ENCODE peak calls at places on chromosome 6, in nine cellular contexts. J is ACHN; I is activated CD4-positive, alpha-beta T cell treated with anti-CD3 and anti-CD28 coated beads for 48 hours; S is NCI-H1417; C is NCI-H510A treated with DMSO at 0.1 percent for 48 hours; T is activated CD8-positive, alpha-beta memory T cell treated with anti-CD3 and anti-CD28 coated beads, Interleukin-2, amount 50 U/mL, for 4 hours; F is T-helper 9 cell; Z is stimulated activated CD8-positive, alpha-beta memory T cell treated with anti-CD3 and anti-CD28 coated beads, Interleukin-15, amount 100 ng/mL, for 4 hours; D is substantia nigra. G is an unnamed sample.
A peak's percentile ranks its signal among the peaks of the same experiment; 100 is the strongest.

GRCh38 chr6:49906511-49906910 is 40.2 kb upstream of the CRISP1 start:
- DNase-seq in J (no peak), D (no peak), Z (no peak), I (no peak), F (no peak), S (no peak), C (peak; percentile 33), T (no peak), G (no peak)

GRCh38 chr6:24658573-24659511 is 7.9 kb downstream of the TDP2 start:
- DNase-seq in S (no peak), D (no peak), T (no peak), Z (no peak), C (no peak), J (no peak), F (no peak), I (no peak), G (no peak)

GRCh38 chr6:81977488-81977887 is 225.0 kb upstream of the TENT5A start:
- DNase-seq in F (no peak), C (no peak), J (no peak), Z (no peak), I (no peak), D (no peak), S (no peak), T (no peak), G (no peak)

GRCh38 chr6:101509556-101509955 is 116.0 kb downstream of the GRIK2 start:
- DNase-seq in T (no peak), I (no peak), J (no peak), F (no peak), S (no peak), D (no peak), C (no peak), Z (no peak), G (no peak)

GRCh38 chr6:7526755-7527154 is 14.7 kb upstream of the DSP start:
- DNase-seq in F (no peak), J (no peak), C (no peak), S (no peak), I (no peak), Z (no peak), T (no peak), D (no peak), G (no peak)

GRCh38 chr6:150592377-150592995 is 7.2 kb upstream of the PLEKHG1 start:
- DNase-seq in I (no peak), C (no peak), S (no peak), J (no peak), Z (no peak), D (no peak), T (no peak), F (no peak), G (no peak)

GRCh38 chr6:51792273-51793030 is 295.0 kb downstream of the PKHD1 start:
- DNase-seq in S (no peak), D (no peak), Z (no peak), C (no peak), F (no peak), T (no peak), I (no peak), J (no peak), G (no peak)

GRCh38 chr6:116304538-116305097 is 24.9 kb upstream of the TSPYL1 start:
- DNase-seq in F (no peak), C (no peak), J (no peak), T (no peak), I (no peak), Z (no peak), S (no peak), D (no peak), G (no peak)

GRCh38 chr6:105087571-105088211 is 92.1 kb downstream of the POPDC3 start:
- DNase-seq in I (peak; percentile 24), C (peak; percentile 48), T (no peak), F (no peak), J (peak; percentile 50), D (peak; percentile 53), Z (no peak), S (peak; percentile 55), G (no peak)

GRCh38 chr6:68760486-68760885 is 125.4 kb downstream of the ADGRB3 start:
- DNase-seq in I (no peak), C (no peak), T (no peak), F (no peak), S (no peak), J (no peak), Z (no peak), D (no peak), G (no peak)

GRCh38 chr6:88177961-88178464 is 11.9 kb upstream of the CNR1 start:
- DNase-seq in S (no peak), Z (no peak), C (no peak), F (no peak), I (no peak), T (no peak), J (peak; percentile 2), D (no peak), G (no peak)

GRCh38 chr6:112252571-112253504 is 1.5 kb downstream of the LAMA4 start:
- DNase-seq in D (no peak), Z (no peak), T (no peak), I (no peak), J (no peak), S (no peak), F (no peak), C (no peak), G (no peak)

GRCh38 chr6:93678841-93679454 is 259.6 kb upstream of the EPHA7 start:
- DNase-seq in J (peak; percentile 55), F (no peak), D (no peak), T (no peak), I (no peak), S (no peak), C (no peak), Z (no peak), G (no peak)

GRCh38 chr6:70651326-70651905 is 16.3 kb upstream of the SMAP1 start:
- DNase-seq in Z (no peak), C (no peak), D (no peak), I (peak; percentile 61), J (no peak), S (no peak), F (peak; percentile 21), T (peak; percentile 16), G (no peak)

GRCh38 chr6:73867411-73867810 is 171.4 kb downstream of the CD109 start:
- DNase-seq in D (no peak), Z (no peak), I (no peak), J (no peak), F (no peak), T (no peak), C (no peak), S (no peak), G (no peak)

GRCh38 chr6:69976591-69977090 is 110.3 kb downstream of the COL19A1 start:
- DNase-seq in C (no peak), J (no peak), T (no peak), D (no peak), I (no peak), F (no peak), S (no peak), Z (no peak), G (no peak)

GRCh38 chr6:31467151-31467550 is 30.8 kb upstream of the MICB start:
- DNase-seq in I (no peak), J (no peak), Z (no peak), S (no peak), C (no peak), T (no peak), F (no peak), D (no peak), G (no peak)

G was measured in H54.